ENCODE peak calls at places on chromosome 13, in five cellular contexts. M is left lung, S is A549, H is GM12865, B is fibroblast of mammary gland. J is an unnamed sample.

GRCh38 chr13:80551650-80552497 is 210.9 kb upstream of the SPRY2 start:
- DNase-seq in M (no peak), S (no peak), H (no peak), B (peak; percentile 65), J (no peak)

GRCh38 chr13:113774177-113775107 is 15.4 kb downstream of the TMEM255B start:
- DNase-seq in M (no peak), S (no peak), H (no peak), B (peak; percentile 65), J (peak; percentile 77)

GRCh38 chr13:43354147-43354945 is 331.0 kb downstream of the DNAJC15 start:
- DNase-seq in M (no peak), S (no peak), H (no peak), B (no peak), J (no peak)

GRCh38 chr13:63161219-63161618 is 1745.6 kb upstream of the PCDH20 start:
- DNase-seq in M (no peak), S (no peak), H (no peak), B (peak; percentile 19), J (no peak)

GRCh38 chr13:27375686-27376326 is 48.6 kb upstream of the GTF3A start:
- DNase-seq in M (no peak), S (peak; percentile 59), H (peak; percentile 53), B (peak; percentile 76), J (peak; percentile 68)

GRCh38 chr13:30373727-30374126 is 48.6 kb upstream of the UBE2L5 start:
- DNase-seq in M (no peak), S (no peak), H (peak; percentile 86), B (no peak), J (no peak)

GRCh38 chr13:84609716-84610115 is 727.4 kb upstream of the SLITRK1 start:
- DNase-seq in M (no peak), S (peak; percentile 1), H (no peak), B (peak; percentile 76), J (peak; percentile 32)

GRCh38 chr13:62320129-62320724 is 904.6 kb upstream of the PCDH20 start:
- DNase-seq in M (no peak), S (peak; percentile 54), H (peak; percentile 75), B (peak; percentile 49), J (peak; percentile 61)

GRCh38 chr13:45216193-45216592 is 15.3 kb upstream of the KCTD4 start:
- DNase-seq in M (no peak), S (no peak), H (no peak), B (no peak), J (no peak)

GRCh38 chr13:86000546-86000945 is 201.3 kb upstream of the SLITRK6 start:
- DNase-seq in M (no peak), S (no peak), H (no peak), B (no peak), J (no peak)

GRCh38 chr13:49669735-49670309 is 21.5 kb downstream of the EBPL start:
- DNase-seq in M (no peak), S (peak; percentile 73), H (peak; percentile 46), B (peak; percentile 76), J (peak; percentile 73)

GRCh38 chr13:74218291-74218690 is 84.1 kb upstream of the KLF12 start:
- DNase-seq in M (no peak), S (no peak), H (no peak), B (no peak), J (no peak)

GRCh38 chr13:98710521-98710920 is 42.0 kb downstream of the SLC15A1 start:
- DNase-seq in M (no peak), S (no peak), H (no peak), B (no peak), J (no peak)

GRCh38 chr13:20301391-20302071 is 69.4 kb upstream of the GJB6 start:
- DNase-seq in M (no peak), S (no peak), H (no peak), B (peak; percentile 39), J (no peak)

GRCh38 chr13:26025196-26025595 is 26.6 kb downstream of the SHISA2 start:
- DNase-seq in M (no peak), S (no peak), H (no peak), B (no peak), J (no peak)

GRCh38 chr13:100508996-100509395 is 79.6 kb downstream of the GGACT start:
- DNase-seq in M (no peak), S (no peak), H (no peak), B (no peak), J (no peak)

GRCh38 chr13:111111376-111111937 is 3.7 kb upstream of the ARHGEF7 start:
- DNase-seq in M (no peak), S (no peak), H (no peak), B (no peak), J (no peak)

GRCh38 chr13:52809310-52809769 is 39.1 kb downstream of the PCDH8 start:
- DNase-seq in M (no peak), S (peak; percentile 73), H (peak; percentile 66), B (peak; percentile 53), J (peak; percentile 92)

GRCh38 chr13:108962652-108963051 is 333.2 kb downstream of the MYO16 start:
- DNase-seq in M (no peak), S (peak; percentile 22), H (no peak), B (no peak), J (no peak)

GRCh38 chr13:74114202-74114601 is 20.0 kb downstream of the KLF12 start:
- DNase-seq in M (no peak), S (no peak), H (no peak), B (peak; percentile 61), J (no peak)

GRCh38 chr13:96053003-96053703 is at the start of gene UGGT2:
- DNase-seq in M (peak; percentile 98), S (peak; percentile 92), H (peak; percentile 96), B (peak; percentile 94), J (peak; percentile 97)

GRCh38 chr13:69817333-69817732 is 290.3 kb upstream of the ATXN8OS start:
- DNase-seq in M (no peak), S (no peak), H (no peak), B (no peak), J (no peak)

GRCh38 chr13:41408061-41408460 is 49.3 kb upstream of the RGCC start:
- DNase-seq in M (no peak), S (no peak), H (no peak), B (peak; percentile 62), J (no peak)

GRCh38 chr13:103067751-103068563 is 1.7 kb upstream of the SLC10A2 start:
- DNase-seq in M (no peak), S (no peak), H (peak; percentile 78), B (no peak), J (peak; percentile 49)

GRCh38 chr13:93956416-93956815 is 523.1 kb downstream of the DCT start:
- DNase-seq in M (no peak), S (no peak), H (no peak), B (no peak), J (no peak)

GRCh38 chr13:113852536-113853517 is 11.0 kb downstream of the GAS6 start:
- DNase-seq in M (peak; percentile 52), S (no peak), H (no peak), B (no peak), J (no peak)

GRCh38 chr13:97600438-97601080 is 166.6 kb downstream of the RAP2A start:
- DNase-seq in M (no peak), S (peak; percentile 33), H (no peak), B (peak; percentile 77), J (peak; percentile 83)

GRCh38 chr13:46595136-46595917 is 42.4 kb downstream of the LRCH1 start:
- DNase-seq in M (no peak), S (no peak), H (peak; percentile 68), B (peak; percentile 55), J (peak; percentile 87)

GRCh38 chr13:62544928-62545327 is 1129.3 kb upstream of the PCDH20 start:
- DNase-seq in M (no peak), S (no peak), H (no peak), B (no peak), J (no peak)

DNA sequence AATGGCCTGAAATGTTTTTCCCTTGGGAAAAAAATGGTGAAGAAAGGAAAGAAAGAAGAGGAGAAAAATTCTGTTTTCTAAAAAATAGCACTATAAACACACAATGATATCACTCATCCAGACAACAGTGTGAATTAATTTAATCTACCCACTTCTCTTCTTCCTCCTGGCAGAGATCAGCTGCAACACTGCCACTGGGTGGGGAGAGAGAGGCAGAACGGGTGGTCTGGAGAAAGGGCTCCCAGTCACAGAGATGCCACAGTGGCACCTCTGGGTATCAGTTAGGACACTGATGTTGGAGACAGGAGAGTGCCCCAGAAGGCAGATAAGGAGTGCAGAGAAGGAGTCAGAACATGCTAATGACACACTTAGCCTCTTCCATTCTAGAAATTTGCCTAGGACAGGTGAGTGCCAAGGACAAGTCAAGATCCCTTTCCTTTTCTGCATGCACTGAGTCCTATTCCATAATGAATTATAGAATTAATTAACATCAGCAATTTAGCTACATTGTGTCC is 168.6 kb downstream of the SUCLA2 start:
- DNase-seq in M (no peak), S (no peak), H (no peak), B (no peak), J (no peak)
- TF ChIP-seq CTCF in M (no peak), S (no peak), H (no peak), B (no peak), J (no peak)

DNA sequence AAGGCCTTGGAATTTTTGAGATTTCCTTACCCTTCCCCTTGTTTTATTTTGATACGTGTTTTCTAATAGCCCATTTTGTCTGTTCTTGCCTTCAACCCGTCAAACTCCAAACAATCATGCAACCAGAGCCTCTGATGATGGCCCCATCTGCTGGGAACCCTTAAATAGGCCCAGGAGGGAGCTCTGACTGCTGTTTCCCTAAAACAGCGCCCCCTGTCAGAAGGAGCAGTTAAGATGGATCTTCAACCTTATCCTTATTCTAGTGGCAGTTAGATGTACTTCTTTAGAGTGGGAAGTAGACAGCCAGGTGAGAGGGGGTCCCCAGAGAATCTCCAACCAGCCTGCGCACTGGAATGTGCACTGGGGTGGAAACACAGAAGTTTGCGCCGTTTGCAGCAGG is 1031.0 kb upstream of the PCDH9 start:
- DNase-seq in M (no peak), S (peak; percentile 28), H (peak; percentile 4), B (no peak), J (no peak)
- TF ChIP-seq CTCF in M (no peak), S (no peak), H (no peak), B (no peak), J (no peak)

DNA sequence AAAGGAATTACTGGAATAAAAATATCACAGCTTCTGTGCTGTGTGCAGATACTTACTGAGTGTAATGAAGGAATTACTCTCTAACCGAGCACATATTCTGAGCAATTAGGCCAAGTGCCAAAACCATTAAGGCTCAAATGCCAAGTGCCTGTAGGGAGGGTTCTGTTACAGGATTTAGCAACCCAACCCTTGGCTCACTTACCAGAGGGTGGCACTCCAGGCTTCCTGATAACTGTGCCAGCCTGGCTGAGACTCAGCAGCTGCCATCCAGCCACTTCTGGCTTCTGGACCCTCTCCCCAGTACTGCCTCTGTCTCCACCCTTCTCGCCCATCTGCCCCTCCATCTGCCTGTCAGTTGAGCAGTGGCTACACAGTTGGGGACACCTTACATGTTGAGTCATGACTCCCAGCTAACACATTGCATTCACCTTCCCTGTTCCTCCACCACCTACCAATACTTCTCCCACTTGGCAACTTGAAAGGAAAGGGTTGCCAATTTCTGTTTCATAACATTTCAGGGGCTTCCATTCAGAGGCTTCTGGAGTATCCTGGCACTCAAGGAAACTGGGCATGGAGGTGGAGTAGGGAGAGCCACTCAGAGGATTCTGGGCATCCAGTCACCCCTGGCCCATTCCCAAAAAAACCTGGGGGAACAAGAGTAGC is 110.5 kb downstream of the COG6 start:
- DNase-seq in M (no peak), S (peak; percentile 5), H (peak; percentile 34), B (peak; percentile 29), J (peak; percentile 91)
- TF ChIP-seq CTCF in M (no peak), S (peak; percentile 14), H (peak; percentile 29), B (peak; percentile 11), J (peak; percentile 48)

GRCh38 chr13:28955264-28955966 is 135.3 kb downstream of the MTUS2 start:
- DNase-seq in M (no peak), S (no peak), H (no peak), B (no peak), J (no peak)

GRCh38 chr13:28958018-28958417 is 137.9 kb downstream of the MTUS2 start:
- DNase-seq in M (no peak), S (no peak), H (no peak), B (no peak), J (no peak)

GRCh38 chr13:28954810-28955209 is 134.7 kb downstream of the MTUS2 start:
- DNase-seq in M (no peak), S (no peak), H (no peak), B (no peak), J (no peak)

GRCh38 chr13:28953714-28954113 is 133.6 kb downstream of the MTUS2 start:
- DNase-seq in M (no peak), S (no peak), H (no peak), B (no peak), J (peak; percentile 8)
- TF ChIP-seq CTCF in M (no peak), S (no peak), H (no peak), B (no peak), J (no peak)

J was measured in MCF 10A.